ENCODE peak calls at places on chromosome 21, in five cellular contexts. One of them, this sample, is unnamed.

GRCh38 chr21:15057290-15057689 is 7.5 kb downstream of the NRIP1 start:
- DNase-seq in EH: no peak
- DNase-seq in DMS53: no peak
- DNase-seq in HFF-Myc: no peak
- DNase-seq in activated naive CD4-positive, alpha-beta T cell: no peak
- DNase-seq in this sample: peak

GRCh38 chr21:25881524-25882376 is 147.0 kb downstream of the GABPA start:
- DNase-seq in DMS53: peak
- DNase-seq in EH: peak
- DNase-seq in activated naive CD4-positive, alpha-beta T cell: no peak
- DNase-seq in HFF-Myc: peak
- DNase-seq in this sample: peak

GRCh38 chr21:34822957-34823356 is 154.2 kb downstream of the CLIC6 start:
- DNase-seq in EH: peak
- DNase-seq in activated naive CD4-positive, alpha-beta T cell: no peak
- DNase-seq in HFF-Myc: no peak
- DNase-seq in DMS53: no peak
- DNase-seq in this sample: no peak

GRCh38 chr21:42578761-42579415 is 65.2 kb downstream of the SLC37A1 start:
- DNase-seq in EH: no peak
- DNase-seq in activated naive CD4-positive, alpha-beta T cell: no peak
- DNase-seq in HFF-Myc: no peak
- DNase-seq in DMS53: no peak
- DNase-seq in this sample: no peak

GRCh38 chr21:36040389-36040788 is 19.9 kb downstream of the SETD4 start:
- DNase-seq in EH: no peak
- DNase-seq in activated naive CD4-positive, alpha-beta T cell: no peak
- DNase-seq in DMS53: peak
- DNase-seq in HFF-Myc: no peak
- DNase-seq in this sample: no peak

GRCh38 chr21:45992311-45993209 is 11.0 kb downstream of the COL6A1 start:
- DNase-seq in HFF-Myc: no peak
- DNase-seq in EH: no peak
- DNase-seq in activated naive CD4-positive, alpha-beta T cell: no peak
- DNase-seq in DMS53: no peak
- DNase-seq in this sample: no peak

GRCh38 chr21:17819878-17820232 is 699 bp upstream of the C21orf91 start:
- DNase-seq in HFF-Myc: peak
- DNase-seq in EH: no peak
- DNase-seq in DMS53: peak
- DNase-seq in activated naive CD4-positive, alpha-beta T cell: peak
- DNase-seq in this sample: peak

GRCh38 chr21:44466351-44466954 is 11.1 kb downstream of the LRRC3 start:
- DNase-seq in EH: no peak
- DNase-seq in DMS53: peak
- DNase-seq in HFF-Myc: no peak
- DNase-seq in activated naive CD4-positive, alpha-beta T cell: no peak
- DNase-seq in this sample: no peak

GRCh38 chr21:41610042-41610839 is 102.3 kb upstream of the TMPRSS2 start:
- DNase-seq in activated naive CD4-positive, alpha-beta T cell: no peak
- DNase-seq in DMS53: peak
- DNase-seq in EH: peak
- DNase-seq in HFF-Myc: no peak
- DNase-seq in this sample: peak

GRCh38 chr21:35212393-35213127 is 163.5 kb upstream of the RUNX1 start:
- DNase-seq in HFF-Myc: no peak
- DNase-seq in activated naive CD4-positive, alpha-beta T cell: no peak
- DNase-seq in DMS53: no peak
- DNase-seq in EH: peak
- DNase-seq in this sample: no peak

GRCh38 chr21:39232926-39233325 is 49.7 kb upstream of the PSMG1 start:
- DNase-seq in activated naive CD4-positive, alpha-beta T cell: no peak
- DNase-seq in HFF-Myc: no peak
- DNase-seq in EH: peak
- DNase-seq in DMS53: no peak
- DNase-seq in this sample: no peak

GRCh38 chr21:40051801-40052200 is 184.6 kb downstream of the PCP4 start:
- DNase-seq in HFF-Myc: no peak
- DNase-seq in EH: no peak
- DNase-seq in activated naive CD4-positive, alpha-beta T cell: no peak
- DNase-seq in DMS53: no peak
- DNase-seq in this sample: no peak

GRCh38 chr21:43684424-43684823 is 25.1 kb downstream of the RRP1B start:
- DNase-seq in EH: no peak
- DNase-seq in HFF-Myc: no peak
- DNase-seq in activated naive CD4-positive, alpha-beta T cell: no peak
- DNase-seq in DMS53: no peak
- DNase-seq in this sample: no peak

GRCh38 chr21:27564684-27565280 is 597.9 kb upstream of the ADAMTS5 start:
- DNase-seq in activated naive CD4-positive, alpha-beta T cell: no peak
- DNase-seq in EH: peak
- DNase-seq in HFF-Myc: no peak
- DNase-seq in DMS53: peak
- DNase-seq in this sample: no peak

GRCh38 chr21:40074710-40075109 is 207.5 kb downstream of the PCP4 start:
- DNase-seq in HFF-Myc: no peak
- DNase-seq in DMS53: no peak
- DNase-seq in activated naive CD4-positive, alpha-beta T cell: no peak
- DNase-seq in EH: no peak
- DNase-seq in this sample: no peak

GRCh38 chr21:42291751-42292562 is 23.3 kb downstream of the TFF3 start:
- DNase-seq in DMS53: peak
- DNase-seq in HFF-Myc: no peak
- DNase-seq in activated naive CD4-positive, alpha-beta T cell: no peak
- DNase-seq in EH: no peak
- DNase-seq in this sample: peak

GRCh38 chr21:35398366-35398982 is 349.4 kb upstream of the RUNX1 start:
- DNase-seq in DMS53: peak
- DNase-seq in activated naive CD4-positive, alpha-beta T cell: no peak
- DNase-seq in HFF-Myc: no peak
- DNase-seq in EH: peak
- DNase-seq in this sample: no peak

GRCh38 chr21:29237110-29238051 is 61.3 kb upstream of the BACH1 start:
- DNase-seq in DMS53: no peak
- DNase-seq in EH: peak
- DNase-seq in activated naive CD4-positive, alpha-beta T cell: no peak
- DNase-seq in HFF-Myc: no peak
- DNase-seq in this sample: no peak

GRCh38 chr21:38503588-38503987 is 5.3 kb upstream of the ERG start:
- DNase-seq in HFF-Myc: peak
- DNase-seq in activated naive CD4-positive, alpha-beta T cell: no peak
- DNase-seq in EH: peak
- DNase-seq in DMS53: no peak
- DNase-seq in this sample: no peak

GRCh38 chr21:25561668-25562641 is 45.3 kb downstream of the MRPL39 start:
- DNase-seq in EH: peak
- DNase-seq in HFF-Myc: peak
- DNase-seq in DMS53: peak
- DNase-seq in activated naive CD4-positive, alpha-beta T cell: peak
- DNase-seq in this sample: peak

GRCh38 chr21:44875341-44875740 is 1.9 kb upstream of the PTTG1IP start:
- DNase-seq in activated naive CD4-positive, alpha-beta T cell: no peak
- DNase-seq in HFF-Myc: no peak
- DNase-seq in EH: peak
- DNase-seq in DMS53: no peak
- DNase-seq in this sample: peak

GRCh38 chr21:46210378-46211136 is 18.0 kb downstream of the LSS start:
- DNase-seq in HFF-Myc: no peak
- DNase-seq in EH: no peak
- DNase-seq in DMS53: peak
- DNase-seq in activated naive CD4-positive, alpha-beta T cell: no peak
- DNase-seq in this sample: no peak

GRCh38 chr21:33940164-33940563 is 24.6 kb upstream of the ATP5PO start:
- DNase-seq in activated naive CD4-positive, alpha-beta T cell: no peak
- DNase-seq in EH: peak
- DNase-seq in DMS53: no peak
- DNase-seq in HFF-Myc: no peak
- DNase-seq in this sample: no peak

GRCh38 chr21:31248598-31248997 is 95.5 kb downstream of the TIAM1 start:
- DNase-seq in HFF-Myc: no peak
- DNase-seq in activated naive CD4-positive, alpha-beta T cell: no peak
- DNase-seq in DMS53: no peak
- DNase-seq in EH: peak
- DNase-seq in this sample: no peak

GRCh38 chr21:41763398-41763931 is 3.4 kb downstream of the RIPK4 start:
- DNase-seq in EH: no peak
- DNase-seq in DMS53: no peak
- DNase-seq in HFF-Myc: no peak
- DNase-seq in activated naive CD4-positive, alpha-beta T cell: no peak
- DNase-seq in this sample: peak

GRCh38 chr21:21412096-21412495 is 413.9 kb downstream of the NCAM2 start:
- DNase-seq in HFF-Myc: no peak
- DNase-seq in activated naive CD4-positive, alpha-beta T cell: no peak
- DNase-seq in EH: no peak
- DNase-seq in DMS53: no peak
- DNase-seq in this sample: no peak

GRCh38 chr21:33374080-33374873 is 28.9 kb upstream of the IFNGR2 start:
- DNase-seq in activated naive CD4-positive, alpha-beta T cell: peak
- DNase-seq in HFF-Myc: peak
- DNase-seq in DMS53: peak
- DNase-seq in EH: peak
- DNase-seq in this sample: peak

GRCh38 chr21:45859762-45860357 is 121.7 kb upstream of the COL6A1 start:
- DNase-seq in activated naive CD4-positive, alpha-beta T cell: no peak
- DNase-seq in DMS53: no peak
- DNase-seq in HFF-Myc: no peak
- DNase-seq in EH: no peak
- DNase-seq in this sample: no peak

GRCh38 chr21:42105476-42105875 is 34.4 kb downstream of the UMODL1 start:
- DNase-seq in activated naive CD4-positive, alpha-beta T cell: no peak
- DNase-seq in EH: no peak
- DNase-seq in HFF-Myc: no peak
- DNase-seq in DMS53: no peak
- DNase-seq in this sample: no peak

GRCh38 chr21:42558846-42559245 is 45.2 kb downstream of the SLC37A1 start:
- DNase-seq in EH: no peak
- DNase-seq in HFF-Myc: no peak
- DNase-seq in DMS53: no peak
- DNase-seq in activated naive CD4-positive, alpha-beta T cell: no peak
- DNase-seq in this sample: peak

GRCh38 chr21:45981641-45982255 is at the start of gene COL6A1:
- DNase-seq in HFF-Myc: no peak
- DNase-seq in EH: peak
- DNase-seq in DMS53: peak
- DNase-seq in activated naive CD4-positive, alpha-beta T cell: no peak
- DNase-seq in this sample: peak

GRCh38 chr21:43023175-43023574 is 48.8 kb downstream of the PKNOX1 start:
- DNase-seq in activated naive CD4-positive, alpha-beta T cell: no peak
- DNase-seq in EH: no peak
- DNase-seq in DMS53: no peak
- DNase-seq in HFF-Myc: no peak
- DNase-seq in this sample: no peak

GRCh38 chr21:31220567-31220966 is 123.5 kb downstream of the TIAM1 start:
- DNase-seq in EH: no peak
- DNase-seq in activated naive CD4-positive, alpha-beta T cell: no peak
- DNase-seq in HFF-Myc: no peak
- DNase-seq in DMS53: no peak
- DNase-seq in this sample: peak

GRCh38 chr21:41973861-41974751 is 20.3 kb upstream of the C2CD2 start:
- DNase-seq in activated naive CD4-positive, alpha-beta T cell: no peak
- DNase-seq in DMS53: peak
- DNase-seq in EH: peak
- DNase-seq in HFF-Myc: no peak
- DNase-seq in this sample: peak

GRCh38 chr21:43280949-43281633 is 112.3 kb downstream of the CRYAA start:
- DNase-seq in DMS53: peak
- DNase-seq in activated naive CD4-positive, alpha-beta T cell: no peak
- DNase-seq in EH: no peak
- DNase-seq in HFF-Myc: no peak
- DNase-seq in this sample: peak

GRCh38 chr21:44712203-44713028 is 1.0 kb upstream of the TSPEAR start:
- DNase-seq in activated naive CD4-positive, alpha-beta T cell: no peak
- DNase-seq in DMS53: no peak
- DNase-seq in HFF-Myc: no peak
- DNase-seq in EH: no peak
- DNase-seq in this sample: no peak

GRCh38 chr21:31766895-31767294 is 35.0 kb upstream of the SCAF4 start:
- DNase-seq in activated naive CD4-positive, alpha-beta T cell: no peak
- DNase-seq in DMS53: no peak
- DNase-seq in EH: no peak
- DNase-seq in HFF-Myc: no peak
- DNase-seq in this sample: no peak

GRCh38 chr21:35599164-35599563 is 461.2 kb downstream of the SETD4 start:
- DNase-seq in activated naive CD4-positive, alpha-beta T cell: no peak
- DNase-seq in DMS53: no peak
- DNase-seq in EH: no peak
- DNase-seq in HFF-Myc: no peak
- DNase-seq in this sample: no peak

GRCh38 chr21:45887121-45887611 is 94.4 kb upstream of the COL6A1 start:
- DNase-seq in activated naive CD4-positive, alpha-beta T cell: no peak
- DNase-seq in HFF-Myc: no peak
- DNase-seq in EH: peak
- DNase-seq in DMS53: no peak
- DNase-seq in this sample: peak